ENCODE peak calls at places on chromosomes 3 and 15, in eight cellular contexts. P is fibroblast of villous mesenchyme; K is T-cell; N is stomach; U is stimulated activated naive CD8-positive, alpha-beta T cell treated with anti-CD3 and anti-CD28 coated beads, Interleukin-15, Interleukin-2, amounts not matched to agents 100 U/mL and 50 U/mL, for 24 hours; C is RPMI8226; J is Right ventricle myocardium superior; O is Panc1. E is an unnamed sample.

GRCh38 chr3:157549498-157549897 is 46.3 kb upstream of the VEPH1 start:
- DNase-seq in J (no peak), C (no peak), N (no peak), U (no peak), O (no peak), K (no peak), P (no peak), E (no peak)

GRCh38 chr3:192413461-192413860 is 313.9 kb downstream of the FGF12 start:
- DNase-seq in P (no peak), O (no peak), U (no peak), C (no peak), N (no peak), K (no peak), J (no peak), E (no peak)

GRCh38 chr15:29570931-29571727 is 251.1 kb downstream of the TJP1 start:
- DNase-seq in U (peak), J (no peak), K (no peak), O (no peak), P (peak), C (peak), N (no peak), E (peak)

GRCh38 chr3:54621181-54621580 is 306.7 kb downstream of the LRTM1 start:
- DNase-seq in K (no peak), O (no peak), N (no peak), J (no peak), C (no peak), U (no peak), P (no peak), E (no peak)

GRCh38 chr3:30341079-30341478 is 265.3 kb upstream of the TGFBR2 start:
- DNase-seq in C (no peak), O (no peak), N (no peak), U (no peak), J (no peak), K (no peak), P (no peak), E (no peak)

GRCh38 chr3:177105623-177106022 is 91.7 kb downstream of the TBL1XR1 start:
- DNase-seq in U (no peak), K (no peak), C (no peak), N (no peak), O (no peak), P (no peak), J (no peak), E (no peak)

GRCh38 chr3:58900372-58900771 is 149.5 kb downstream of the CFAP20DC start:
- DNase-seq in C (no peak), N (no peak), J (no peak), P (no peak), U (no peak), K (no peak), O (no peak), E (no peak)

GRCh38 chr15:58065445-58066041 is at the start of gene ALDH1A2:
- DNase-seq in K (no peak), P (no peak), N (no peak), J (peak), C (no peak), O (no peak), U (peak), E (peak)

GRCh38 chr3:48686538-48687219 is 964 bp upstream of the NCKIPSD start:
- DNase-seq in C (no peak), N (no peak), P (no peak), K (no peak), U (no peak), O (no peak), J (peak), E (no peak)

GRCh38 chr3:129003578-129004112 is 2.5 kb downstream of the EFCC1 start:
- DNase-seq in N (peak), P (no peak), J (no peak), U (peak), O (no peak), K (peak), C (peak), E (peak)

GRCh38 chr3:141076026-141076797 is 25.1 kb downstream of the SPSB4 start:
- DNase-seq in N (peak), K (no peak), U (no peak), C (no peak), J (peak), P (no peak), O (no peak), E (peak)

GRCh38 chr15:96625251-96625650 is 294.8 kb downstream of the NR2F2 start:
- DNase-seq in O (no peak), P (no peak), K (no peak), U (no peak), N (no peak), J (no peak), C (no peak), E (no peak)

E was measured in upper lobe of left lung.